ENCODE peak calls at places on chromosomes 11 and 22, in five cellular contexts. C is endodermal cell; U is SJSA1; I is CD8-positive, alpha-beta memory T cell; Z is mesenchymal stem cell. W is an unnamed sample.
A peak's percentile ranks its signal among the peaks of the same experiment; 100 is the strongest.

GRCh38 chr11:70159612-70160570 is 43.2 kb upstream of the FADD start:
- DNase-seq in C (no peak), U (peak; percentile 91), I (no peak), Z (no peak), W (no peak)

GRCh38 chr11:120303004-120303637 is 22.0 kb upstream of the TLCD5 start:
- DNase-seq in Z (peak; percentile 78), I (peak; percentile 36), U (peak; percentile 54), C (peak; percentile 94), W (peak; percentile 87)

GRCh38 chr11:90639687-90640086 is 416.8 kb upstream of the CHORDC1 start:
- DNase-seq in Z (no peak), U (no peak), I (no peak), C (peak; percentile 38), W (peak; percentile 15)

GRCh38 chr11:2850366-2850765 is 35.2 kb downstream of the CDKN1C start:
- DNase-seq in C (no peak), I (no peak), U (no peak), Z (no peak), W (no peak)

GRCh38 chr22:28395920-28396447 is 283.7 kb downstream of the TTC28 start:
- DNase-seq in U (no peak), I (no peak), C (no peak), Z (peak; percentile 45), W (peak; percentile 46)

GRCh38 chr22:27711756-27712155 is 89.8 kb downstream of the MN1 start:
- DNase-seq in U (no peak), Z (no peak), I (no peak), C (no peak), W (no peak)

GRCh38 chr11:62910141-62910882 is 10.9 kb downstream of the CHRM1 start:
- DNase-seq in C (no peak), I (no peak), Z (no peak), U (no peak), W (no peak)

GRCh38 chr11:65576867-65577755 is 1.3 kb downstream of the EHBP1L1 start:
- DNase-seq in Z (peak; percentile 78), I (peak; percentile 28), U (peak; percentile 92), C (no peak), W (no peak)

GRCh38 chr22:43159484-43160178 is 8.3 kb downstream of the TSPO start:
- DNase-seq in I (no peak), C (peak; percentile 86), Z (peak; percentile 31), U (no peak), W (peak; percentile 24)

GRCh38 chr11:3617990-3618389 is 23.8 kb downstream of the ART5 start:
- DNase-seq in I (no peak), Z (no peak), U (no peak), C (peak; percentile 39), W (no peak)

GRCh38 chr11:95067042-95067827 is 516 bp downstream of the SRSF8 start:
- DNase-seq in I (peak; percentile 79), U (peak; percentile 54), Z (peak; percentile 84), C (peak; percentile 90), W (peak; percentile 84)

GRCh38 chr11:59756845-59757244 is 1.7 kb downstream of the STX3 start:
- DNase-seq in C (peak; percentile 62), Z (peak; percentile 37), I (no peak), U (no peak), W (no peak)

GRCh38 chr11:86699036-86699791 is 26.8 kb upstream of the ME3 start:
- DNase-seq in I (no peak), Z (no peak), U (no peak), C (no peak), W (peak; percentile 47)

GRCh38 chr22:19766506-19767426 is 6.2 kb downstream of the TBX1 start:
- DNase-seq in C (peak; percentile 80), U (no peak), Z (peak; percentile 21), I (no peak), W (peak; percentile 22)

GRCh38 chr11:47852053-47852452 is 3.9 kb upstream of the NUP160 start:
- DNase-seq in I (no peak), U (peak; percentile 71), Z (peak; percentile 33), C (no peak), W (no peak)

GRCh38 chr11:94835571-94835970 is 67.4 kb downstream of the AMOTL1 start:
- DNase-seq in U (no peak), Z (peak; percentile 54), C (no peak), I (no peak), W (peak; percentile 43)

GRCh38 chr11:111429066-111429506 is 50.0 kb upstream of the POU2AF1 start:
- DNase-seq in I (peak; percentile 22), Z (peak; percentile 34), U (no peak), C (peak; percentile 87), W (no peak)

GRCh38 chr11:108218455-108218854 is 4.0 kb downstream of the NPAT start:
- DNase-seq in Z (peak; percentile 22), I (no peak), C (no peak), U (no peak), W (no peak)

GRCh38 chr22:19571207-19571795 is 47.1 kb upstream of the CLDN5 start:
- DNase-seq in U (no peak), I (no peak), Z (peak; percentile 50), C (no peak), W (no peak)

GRCh38 chr22:45877651-45878050 is 99.3 kb downstream of the WNT7B start:
- DNase-seq in I (no peak), C (peak; percentile 41), Z (no peak), U (peak; percentile 44), W (no peak)

GRCh38 chr11:13140028-13140870 is 131.1 kb downstream of the RASSF10 start:
- DNase-seq in U (peak; percentile 73), Z (peak; percentile 65), I (no peak), C (no peak), W (peak; percentile 49)

GRCh38 chr22:36374603-36375024 is 13.2 kb downstream of the MYH9 start:
- DNase-seq in Z (peak; percentile 60), I (peak; percentile 6), C (peak; percentile 55), U (no peak), W (peak; percentile 43)

GRCh38 chr22:38756631-38757463 is 1.0 kb upstream of the SUN2 start:
- DNase-seq in C (no peak), Z (no peak), I (no peak), U (no peak), W (no peak)

DNA sequence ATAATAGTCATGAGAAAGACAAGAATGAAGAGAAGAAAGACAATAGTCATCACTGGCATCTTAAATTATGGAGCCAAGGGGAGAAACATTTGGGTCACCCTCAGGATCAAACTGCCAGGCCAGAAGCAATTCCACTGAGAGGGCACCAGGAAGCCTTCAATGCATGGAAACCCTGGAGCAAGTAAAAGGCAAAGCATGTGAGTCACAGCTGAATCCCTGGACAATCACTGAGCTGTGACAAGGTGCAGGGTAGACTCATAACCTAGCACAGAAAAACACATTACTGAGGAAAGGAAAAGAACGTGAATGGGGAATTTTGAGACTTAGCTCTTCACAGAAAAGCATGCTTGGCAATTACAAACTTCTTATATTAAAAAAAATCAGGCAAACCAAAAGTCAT is 1.6 kb downstream of the KCNJ1 start:
- DNase-seq in U (no peak), I (no peak), C (no peak), Z (no peak), W (no peak)
- H3K4me1 ChIP-seq in U (peaks cover 29% of the 10 kb centered on the region), I (no peaks in the 10 kb centered on the region), C (no peaks in the 10 kb centered on the region), Z (peaks cover 12% of the 10 kb centered on the region), W (no peaks in the 10 kb centered on the region)

DNA sequence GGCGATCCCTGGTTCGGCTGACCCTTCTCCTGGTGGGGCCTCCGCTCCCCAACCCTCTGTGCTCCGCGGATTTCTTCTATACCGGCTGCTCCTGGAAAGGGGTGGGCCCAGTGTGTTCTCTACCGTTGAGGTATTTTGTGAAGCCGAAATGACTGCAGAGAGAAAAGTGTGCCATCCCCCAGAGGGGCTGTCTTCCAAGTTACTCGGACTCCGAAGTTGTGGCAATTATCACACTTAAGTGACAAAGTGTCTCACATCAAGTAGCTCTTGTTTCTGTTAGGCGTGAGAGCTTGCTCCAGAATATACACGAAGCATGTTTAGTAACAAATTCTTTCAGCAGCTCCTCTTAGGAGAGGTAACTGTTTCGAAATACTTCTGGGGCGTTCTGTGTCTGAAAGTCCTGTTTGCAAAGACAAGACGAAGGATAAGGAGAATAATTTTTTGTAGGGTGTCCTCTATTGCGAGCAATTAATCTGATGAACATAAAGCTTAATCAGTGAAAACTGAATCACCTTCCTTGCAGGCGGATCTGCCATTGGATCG is 432 bp downstream of the XPNPEP3 start:
- DNase-seq in I (no peak), Z (peak; percentile 56), C (no peak), U (no peak), W (no peak)
- H3K27ac ChIP-seq in I (peak overlapping the region; percentile 99), Z (peak overlapping the region; percentile 85), C (peak overlapping the region; percentile 100), U (peak overlapping the region; percentile 98), W (peak overlapping the region; percentile 99)

GRCh38 chr11:15969281-15969680 is 387.1 kb downstream of the SOX6 start:
- DNase-seq in Z (peak; percentile 89), C (peak; percentile 53), I (no peak), U (peak; percentile 84), W (peak; percentile 92)
- H3K4me3 ChIP-seq in Z (no peak overlapping the region), C (no peak overlapping the region), I (no peak overlapping the region), U (peak overlapping the region; percentile 3), W (no peak overlapping the region)

GRCh38 chr11:836700-837099 is 3.9 kb downstream of the CD151 start:
- DNase-seq in C (no peak), I (no peak), Z (no peak), U (no peak), W (no peak)
- H3K4me1 ChIP-seq in C (peaks cover 7% of the 10 kb centered on the region), I (peaks cover 23% of the 10 kb centered on the region), Z (peaks cover 73% of the 10 kb centered on the region), U (peaks cover 40% of the 10 kb centered on the region), W (peaks cover 12% of the 10 kb centered on the region)